ENCODE peak calls at places on chromosome 12, in six cellular contexts. G, S, R, M, H and I are unnamed samples.

GRCh38 chr12:95633671-95634465 is 82.6 kb upstream of the USP44 start:
- DNase-seq in G (peak; percentile 30), S (no peak), R (no peak), M (no peak), H (no peak), I (no peak)

GRCh38 chr12:62123721-62124203 is 136.4 kb upstream of the USP15 start:
- DNase-seq in G (no peak), S (no peak), R (no peak), M (peak; percentile 44), H (peak; percentile 11), I (peak; percentile 68)

GRCh38 chr12:120381752-120382419 is 12.9 kb upstream of the MSI1 start:
- DNase-seq in G (no peak), S (no peak), R (no peak), M (no peak), H (no peak), I (no peak)

GRCh38 chr12:114006482-114007425 is 40.6 kb upstream of the RBM19 start:
- DNase-seq in G (no peak), S (no peak), R (no peak), M (no peak), H (no peak), I (no peak)

GRCh38 chr12:43737646-43738045 is 20.9 kb downstream of the PUS7L start:
- DNase-seq in G (no peak), S (no peak), R (no peak), M (no peak), H (no peak), I (no peak)

GRCh38 chr12:104733717-104734175 is 224.3 kb downstream of the SLC41A2 start:
- DNase-seq in G (no peak), S (no peak), R (no peak), M (no peak), H (no peak), I (peak; percentile 43)

GRCh38 chr12:132812631-132813305 is 15.9 kb downstream of the GOLGA3 start:
- DNase-seq in G (no peak), S (no peak), R (no peak), M (no peak), H (no peak), I (peak; percentile 42)

GRCh38 chr12:64181504-64182291 is 40.4 kb downstream of the KICS2 start:
- DNase-seq in G (peak; percentile 47), S (peak; percentile 79), R (peak; percentile 45), M (peak; percentile 42), H (peak; percentile 69), I (no peak)

GRCh38 chr12:102694913-102695312 is 214.6 kb upstream of the IGF1 start:
- DNase-seq in G (no peak), S (no peak), R (no peak), M (no peak), H (no peak), I (no peak)

GRCh38 chr12:90460681-90461080 is 494.3 kb downstream of the CCER1 start:
- DNase-seq in G (no peak), S (no peak), R (no peak), M (no peak), H (no peak), I (no peak)

GRCh38 chr12:12158858-12159257 is 88.1 kb downstream of the BCL2L14 start:
- DNase-seq in G (no peak), S (no peak), R (no peak), M (no peak), H (no peak), I (no peak)

GRCh38 chr12:74985986-74986319 is 223.7 kb downstream of the KCNC2 start:
- DNase-seq in G (no peak), S (peak; percentile 46), R (no peak), M (no peak), H (no peak), I (no peak)

GRCh38 chr12:80064269-80064668 is 35.1 kb upstream of the OTOGL start:
- DNase-seq in G (no peak), S (no peak), R (no peak), M (no peak), H (no peak), I (no peak)

GRCh38 chr12:106123110-106123509 is 15.6 kb downstream of the NUAK1 start:
- DNase-seq in G (no peak), S (no peak), R (no peak), M (no peak), H (no peak), I (no peak)

GRCh38 chr12:77204055-77204454 is 138.7 kb upstream of the E2F7 start:
- DNase-seq in G (no peak), S (no peak), R (no peak), M (no peak), H (no peak), I (no peak)

GRCh38 chr12:44876554-44877275 is 600 bp upstream of the NELL2 start:
- DNase-seq in G (no peak), S (no peak), R (no peak), M (no peak), H (peak; percentile 46), I (peak; percentile 9)

GRCh38 chr12:47767197-47767724 is 5.8 kb upstream of the SLC48A1 start:
- DNase-seq in G (no peak), S (no peak), R (peak; percentile 65), M (no peak), H (peak; percentile 48), I (peak; percentile 80)

GRCh38 chr12:54631551-54631950 is 3.1 kb downstream of the LACRT start:
- DNase-seq in G (no peak), S (no peak), R (no peak), M (no peak), H (no peak), I (no peak)

GRCh38 chr12:69052613-69053408 is 119.8 kb upstream of the CPM start:
- DNase-seq in G (no peak), S (no peak), R (no peak), M (no peak), H (peak; percentile 66), I (no peak)

GRCh38 chr12:88578821-88579518 is 1.3 kb downstream of the KITLG start:
- DNase-seq in G (no peak), S (no peak), R (no peak), M (peak; percentile 21), H (peak; percentile 81), I (no peak)

GRCh38 chr12:124497658-124498057 is 69.8 kb downstream of the NCOR2 start:
- DNase-seq in G (peak; percentile 71), S (peak; percentile 89), R (peak; percentile 92), M (no peak), H (no peak), I (no peak)

GRCh38 chr12:13417516-13417915 is 221.0 kb downstream of the EMP1 start:
- DNase-seq in G (no peak), S (no peak), R (no peak), M (no peak), H (no peak), I (no peak)

GRCh38 chr12:120758798-120759590 is 33.4 kb downstream of the ACADS start:
- DNase-seq in G (no peak), S (no peak), R (no peak), M (no peak), H (no peak), I (no peak)

GRCh38 chr12:56079729-56080555 is at the start of gene ERBB3:
- DNase-seq in G (peak; percentile 77), S (peak; percentile 87), R (peak; percentile 75), M (peak; percentile 77), H (peak; percentile 86), I (peak; percentile 85)

GRCh38 chr12:76072568-76072967 is 11.9 kb downstream of the NAP1L1 start:
- DNase-seq in G (no peak), S (no peak), R (no peak), M (no peak), H (no peak), I (no peak)

GRCh38 chr12:101441835-101442234 is 33.3 kb upstream of the SPIC start:
- DNase-seq in G (no peak), S (no peak), R (no peak), M (no peak), H (no peak), I (no peak)

GRCh38 chr12:14840616-14841015 is 2.7 kb downstream of the ART4 start:
- DNase-seq in G (no peak), S (no peak), R (no peak), M (no peak), H (no peak), I (no peak)
- TF ChIP-seq POLR2A in G (no peak), S (no peak), R (no peak), M (no peak), H (no peak), I (no peak)

GRCh38 chr12:6457220-6457945 is 5.5 kb downstream of the TAPBPL start:
- DNase-seq in G (no peak), S (no peak), R (no peak), M (no peak), H (no peak), I (no peak)
- TF ChIP-seq POLR2A in G (no peak), S (no peak), R (no peak), M (no peak), H (no peak), I (peak; percentile 12)

DNA sequence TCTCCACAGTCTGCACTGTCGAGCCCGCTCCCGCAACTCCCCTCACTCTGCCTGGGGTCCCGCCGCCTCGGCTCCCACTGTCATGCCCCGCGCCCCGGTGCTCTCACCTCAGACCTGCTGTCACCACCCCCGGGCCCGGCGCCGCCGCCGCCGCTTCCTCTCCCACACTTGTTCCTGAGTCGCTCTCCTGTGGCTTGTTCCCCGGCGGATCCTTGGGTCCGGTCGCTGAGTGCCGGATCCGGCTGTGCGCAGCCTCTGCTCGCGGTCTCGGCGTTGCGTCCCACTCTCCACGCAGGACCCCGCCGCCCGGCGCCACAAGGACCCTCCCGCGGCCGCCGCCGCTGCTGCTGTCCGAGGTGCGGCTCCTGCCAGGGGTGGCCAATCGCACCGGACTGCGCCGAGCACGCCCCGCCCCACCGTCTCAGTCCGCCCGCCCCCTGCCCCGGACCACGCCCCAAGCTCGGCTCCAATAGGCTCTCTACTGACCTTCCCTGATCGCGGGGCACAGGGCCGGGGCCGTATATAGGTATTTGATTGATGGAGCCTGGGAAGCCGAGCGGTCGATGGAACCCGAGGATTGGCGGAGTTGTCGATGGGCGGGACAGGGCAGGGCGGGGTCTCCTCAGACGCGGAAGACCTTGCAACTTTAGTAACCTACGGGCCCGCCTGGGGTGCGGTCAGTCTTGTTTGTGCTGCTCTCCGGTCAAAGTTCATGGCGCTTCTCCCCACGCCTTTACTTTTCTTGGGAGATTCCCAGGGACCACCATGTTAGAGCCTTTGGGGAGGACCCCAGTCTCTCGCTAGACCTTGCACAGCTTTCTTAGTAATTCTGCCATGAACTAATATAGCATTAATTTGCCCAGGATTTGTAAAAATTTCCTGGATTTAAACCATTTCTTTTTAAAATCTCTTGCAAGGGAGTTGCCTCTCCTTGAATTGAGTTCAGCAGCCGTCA is at the start of gene TAOK3:
- DNase-seq in G (peak; percentile 99), S (peak; percentile 100), R (peak; percentile 99), M (peak; percentile 98), H (peak; percentile 89), I (peak; percentile 99)
- TF ChIP-seq POLR2A in G (peak; percentile 50), S (peak; percentile 82), R (peak; percentile 97), M (peak; percentile 60), H (peak; percentile 85), I (peak; percentile 78)

DNA sequence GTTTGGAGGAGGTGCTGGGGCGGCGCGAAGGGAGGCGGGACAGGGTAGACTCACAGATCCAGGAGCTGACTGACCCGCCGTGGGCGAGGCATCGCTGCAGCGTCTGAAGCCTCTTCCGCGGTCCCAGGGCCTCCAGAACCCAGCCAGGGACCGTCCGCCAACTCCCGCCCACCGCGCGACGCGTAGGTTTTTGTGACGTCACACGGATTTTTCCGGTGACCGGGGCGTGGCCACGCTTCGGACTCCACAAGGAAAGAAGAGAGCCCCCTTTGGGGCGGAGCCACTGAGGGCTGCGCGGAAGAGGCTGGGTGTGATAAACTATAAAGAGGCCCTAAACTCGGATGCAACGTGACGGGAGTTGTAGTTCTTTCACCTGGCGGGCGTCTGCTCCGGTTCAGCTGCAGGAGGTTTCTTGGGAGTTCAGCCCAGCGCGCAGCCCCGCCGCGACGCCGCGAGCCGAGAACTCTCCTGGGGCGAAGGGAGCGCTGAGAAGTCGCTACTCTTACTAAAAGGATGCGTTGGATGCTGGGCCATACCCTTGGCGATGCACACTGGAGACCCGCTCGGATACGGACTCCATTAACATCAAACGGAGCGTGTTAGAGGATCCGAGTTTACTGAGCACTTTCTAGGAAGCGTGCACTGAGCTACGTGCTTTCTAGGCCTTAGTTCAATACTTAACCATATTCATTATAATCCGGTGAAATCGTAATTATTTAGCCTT is at the start of gene AMN1:
- DNase-seq in G (peak; percentile 99), S (peak; percentile 99), R (peak; percentile 100), M (peak; percentile 100), H (peak; percentile 98), I (peak; percentile 99)
- TF ChIP-seq POLR2A in G (no peak), S (peak; percentile 71), R (peak; percentile 84), M (peak; percentile 58), H (peak; percentile 92), I (peak; percentile 80)